ENCODE peak calls at places on chromosome 20, in five cellular contexts. X is adrenal gland, O is spleen, F is NB4, T is Peyer's patch. S is an unnamed sample.

GRCh38 chr20:24423794-24424307 is 45.6 kb upstream of the SYNDIG1 start:
- DNase-seq in X (no peak), O (no peak), F (no peak), T (no peak), S (no peak)

GRCh38 chr20:49397525-49397924 is 84.9 kb downstream of the KCNB1 start:
- DNase-seq in X (no peak), O (no peak), F (peak; percentile 52), T (no peak), S (no peak)

GRCh38 chr20:43102394-43102793 is 87.3 kb downstream of the PTPRT start:
- DNase-seq in X (no peak), O (no peak), F (peak; percentile 35), T (no peak), S (no peak)

GRCh38 chr20:19498756-19499155 is 259.3 kb upstream of the RIN2 start:
- DNase-seq in X (no peak), O (no peak), F (no peak), T (no peak), S (no peak)

GRCh38 chr20:59134182-59134581 is 29.4 kb upstream of the ZNF831 start:
- DNase-seq in X (no peak), O (no peak), F (peak; percentile 61), T (no peak), S (no peak)

GRCh38 chr20:24481188-24481587 is 11.8 kb downstream of the SYNDIG1 start:
- DNase-seq in X (no peak), O (no peak), F (no peak), T (no peak), S (no peak)

GRCh38 chr20:58721951-58722371 is 29.4 kb downstream of the NPEPL1 start:
- DNase-seq in X (peak; percentile 39), O (peak; percentile 54), F (peak; percentile 0), T (peak; percentile 49), S (peak; percentile 37)

GRCh38 chr20:49558826-49559225 is 9.1 kb downstream of the PTGIS start:
- DNase-seq in X (no peak), O (no peak), F (no peak), T (no peak), S (no peak)

GRCh38 chr20:43564993-43565757 is 6.3 kb downstream of the SGK2 start:
- DNase-seq in X (no peak), O (no peak), F (no peak), T (no peak), S (no peak)

GRCh38 chr20:56995635-56996075 is 270.8 kb downstream of the BMP7 start:
- DNase-seq in X (no peak), O (no peak), F (peak; percentile 52), T (no peak), S (no peak)

GRCh38 chr20:31831771-31832306 is 12.7 kb downstream of the MYLK2 start:
- DNase-seq in X (no peak), O (peak; percentile 49), F (no peak), T (no peak), S (no peak)

GRCh38 chr20:23094927-23095326 is 8.8 kb upstream of the CD93 start:
- DNase-seq in X (no peak), O (no peak), F (no peak), T (peak; percentile 30), S (no peak)

GRCh38 chr20:49236301-49236700 is 17.1 kb downstream of the DDX27 start:
- DNase-seq in X (no peak), O (peak; percentile 24), F (no peak), T (no peak), S (no peak)

DNA sequence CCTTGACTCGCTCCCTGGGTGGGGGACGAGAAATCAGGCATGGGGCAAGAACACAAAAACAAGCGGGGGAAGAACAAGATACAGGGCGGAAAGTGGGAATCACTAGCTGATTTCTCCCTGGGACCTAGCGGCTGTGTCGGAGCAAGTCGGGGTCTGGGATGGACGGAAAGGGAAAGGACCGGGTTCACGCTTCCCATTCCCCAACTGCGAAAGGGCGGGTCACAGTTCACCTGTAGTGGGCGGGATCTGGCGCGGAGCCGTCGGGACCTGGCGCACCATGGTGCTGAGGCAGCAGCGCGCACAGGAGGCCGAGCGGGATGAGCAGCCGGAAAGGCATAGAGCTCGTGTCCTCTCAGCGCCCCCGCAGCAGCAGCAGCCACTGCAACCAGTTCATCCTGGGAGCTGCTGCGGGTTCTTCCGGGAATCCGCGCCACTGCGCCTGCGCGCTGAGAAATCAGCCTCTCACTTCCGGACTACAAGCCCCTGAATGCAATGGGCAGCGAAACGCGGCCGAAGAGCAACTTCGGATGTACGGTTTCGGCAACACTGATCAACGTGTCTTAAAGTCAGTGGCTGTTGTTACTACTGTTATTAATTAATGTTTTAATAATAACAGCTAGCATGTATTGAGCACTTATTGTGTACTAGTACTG is at the start of gene EDEM2:
- DNase-seq in X (peak; percentile 96), O (peak; percentile 97), F (peak; percentile 97), T (peak; percentile 97), S (peak; percentile 94)
- TF ChIP-seq POLR2A in X (peak; percentile 73), O (peak; percentile 29), F (peak; percentile 85), T (peak; percentile 72), S (no peak)

GRCh38 chr20:1229541-1229940 is 3.7 kb downstream of the RAD21L1 start:
- DNase-seq in X (no peak), O (no peak), F (no peak), T (no peak), S (no peak)

GRCh38 chr20:1225263-1225728 is 548 bp upstream of the RAD21L1 start:
- DNase-seq in X (no peak), O (no peak), F (peak; percentile 7), T (no peak), S (no peak)

GRCh38 chr20:1225729-1226313 is at the start of gene RAD21L1:
- DNase-seq in X (peak; percentile 65), O (peak; percentile 92), F (peak; percentile 49), T (peak; percentile 87), S (peak; percentile 76)

GRCh38 chr20:1224205-1224604 is 1.6 kb upstream of the RAD21L1 start:
- DNase-seq in X (no peak), O (no peak), F (no peak), T (no peak), S (no peak)

DNA sequence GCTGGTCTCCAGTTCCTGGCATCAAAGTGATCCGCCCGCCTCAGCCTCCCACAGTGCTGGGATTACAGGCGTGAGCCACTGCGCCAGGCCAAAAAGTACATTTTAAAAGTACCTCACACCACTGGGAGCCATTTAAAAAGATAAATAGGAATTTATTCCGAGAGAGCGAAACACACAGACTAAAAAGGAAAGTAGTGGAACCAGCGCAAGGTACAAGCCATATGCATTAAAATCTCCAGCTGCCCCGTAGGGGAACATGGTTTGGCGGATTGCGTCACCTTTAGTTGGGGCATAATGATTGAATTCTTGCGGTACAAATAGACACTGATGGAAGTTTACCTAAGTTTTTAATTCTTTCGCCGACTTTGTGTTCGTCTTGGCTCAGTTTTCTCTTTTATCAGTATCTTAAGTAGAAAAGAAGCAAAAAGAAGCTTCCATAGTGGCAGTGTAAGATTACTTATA is 1.3 kb downstream of the RAD21L1 start:
- DNase-seq in X (no peak), O (no peak), F (peak; percentile 52), T (no peak), S (no peak)
- TF ChIP-seq CTCF in X (no peak), O (no peak), F (no peak), T (no peak), S (no peak)

GRCh38 chr20:52918311-52918710 is 53.8 kb upstream of the TSHZ2 start:
- DNase-seq in X (no peak), O (no peak), F (no peak), T (no peak), S (no peak)
- TF ChIP-seq POLR2A in X (no peak), O (no peak), F (no peak), T (no peak), S (no peak)

DNA sequence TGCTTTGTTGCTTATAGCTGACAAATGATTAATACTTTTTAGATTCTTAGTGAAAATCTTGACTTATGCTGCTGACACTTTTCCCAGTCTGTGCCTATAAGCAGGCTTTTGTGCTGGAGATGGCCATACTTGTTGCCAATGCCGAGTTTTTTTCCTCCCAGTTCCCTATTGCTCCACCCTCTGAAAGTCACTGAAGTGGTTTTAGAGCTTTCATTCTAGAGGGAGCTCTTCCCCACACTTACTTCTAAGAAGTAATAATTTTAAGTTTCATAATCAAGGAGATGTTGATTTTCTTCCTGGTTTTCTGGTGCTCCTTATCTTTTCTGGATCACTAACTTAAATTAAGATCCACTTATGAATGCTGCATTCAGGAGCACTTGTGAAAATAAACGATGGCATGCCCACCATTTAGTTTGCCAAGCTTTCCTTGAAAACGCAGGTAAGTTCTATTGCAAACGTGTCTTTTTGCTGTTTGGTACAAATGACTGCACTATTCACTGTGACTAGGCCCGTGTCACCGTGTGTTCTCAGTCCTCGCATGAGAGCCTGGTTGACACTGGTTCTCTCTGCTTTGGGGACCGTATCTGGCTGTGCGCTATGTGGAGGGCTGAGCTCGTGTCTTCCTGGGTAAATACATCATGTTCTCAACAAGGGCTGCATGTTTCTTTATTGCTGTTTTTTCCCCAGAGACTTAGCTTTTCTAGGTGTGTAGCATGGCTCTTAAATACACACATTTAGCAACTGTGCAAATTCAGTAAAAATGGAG is 50.2 kb downstream of the GFRA4 start:
- DNase-seq in X (no peak), O (no peak), F (no peak), T (no peak), S (no peak)
- TF ChIP-seq CTCF in X (no peak), O (no peak), F (no peak), T (no peak), S (no peak)

GRCh38 chr20:40815156-40816038 is 126.4 kb upstream of the MAFB start:
- DNase-seq in X (no peak), O (no peak), F (no peak), T (no peak), S (no peak)

GRCh38 chr20:40813213-40813510 is 124.1 kb upstream of the MAFB start:
- DNase-seq in X (no peak), O (no peak), F (no peak), T (no peak), S (no peak)

GRCh38 chr20:40813708-40814327 is 124.8 kb upstream of the MAFB start:
- DNase-seq in X (no peak), O (no peak), F (no peak), T (no peak), S (no peak)

GRCh38 chr20:40814328-40814960 is 125.4 kb upstream of the MAFB start:
- DNase-seq in X (no peak), O (no peak), F (no peak), T (no peak), S (no peak)

GRCh38 chr20:40816039-40816352 is 127.0 kb upstream of the MAFB start:
- DNase-seq in X (no peak), O (no peak), F (no peak), T (no peak), S (no peak)
- TF ChIP-seq POLR2A in X (no peak), O (no peak), F (no peak), T (no peak), S (no peak)

DNA sequence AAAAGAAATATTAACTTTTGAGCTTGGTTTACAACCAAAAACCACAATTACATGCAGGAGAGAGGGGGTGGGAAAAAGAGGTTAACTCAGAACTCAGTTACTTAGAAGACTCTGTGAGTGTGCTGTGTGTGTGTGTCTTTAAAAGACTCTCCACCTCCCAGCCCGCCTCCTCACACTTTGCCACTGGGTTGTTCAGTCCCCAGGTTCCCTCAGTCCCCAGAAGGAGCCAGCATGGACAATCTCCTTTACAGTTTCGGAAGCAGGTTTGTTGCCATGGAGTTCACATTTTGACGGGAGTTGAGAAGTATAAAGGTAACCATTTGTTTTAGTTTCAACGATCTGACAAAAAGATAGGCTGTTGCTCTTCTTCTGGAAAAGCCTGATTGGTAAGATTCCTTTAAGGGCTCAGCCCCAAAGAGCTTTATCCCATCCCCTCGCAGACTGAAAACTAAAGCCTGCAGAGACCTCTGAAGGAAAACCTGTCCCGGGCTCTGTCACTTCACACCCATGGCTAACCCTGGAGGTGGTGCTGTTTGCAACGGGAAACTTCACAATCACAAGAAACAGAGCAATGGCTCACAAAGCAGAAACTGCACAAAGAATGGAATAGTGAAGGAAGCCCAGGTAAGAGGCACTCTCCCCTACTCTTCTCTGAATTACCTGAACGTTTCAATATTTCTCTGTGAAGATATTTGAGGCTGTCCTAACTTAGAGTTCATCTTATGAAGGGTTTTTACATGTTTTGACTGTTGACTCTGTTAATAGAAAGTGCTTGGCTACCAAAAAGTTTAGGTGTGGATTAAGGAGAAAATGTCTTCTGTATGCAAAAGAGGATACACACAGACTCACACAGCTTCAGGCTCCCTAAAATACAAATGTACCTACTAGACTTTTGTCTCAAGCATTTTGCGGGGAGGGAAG is at the start of gene SPTLC3:
- DNase-seq in X (peak; percentile 48), O (no peak), F (peak; percentile 14), T (peak; percentile 76), S (peak; percentile 78)
- TF ChIP-seq CTCF in X (no peak), O (no peak), F (no peak), T (peak; percentile 13), S (no peak)